ENCODE peak calls at places on chromosomes 13 and 19, in four cellular contexts. R, X, Q and O are unnamed samples.

GRCh38 chr13:80705371-80706163 is 364.6 kb upstream of the SPRY2 start:
- DNase-seq in Q (no peak), X (no peak), R (no peak), O (no peak)

GRCh38 chr19:12774588-12775555 is at the start of gene HOOK2:
- DNase-seq in Q (no peak), X (peak; percentile 99), R (no peak), O (no peak)

GRCh38 chr19:41998246-41999020 is 4.4 kb upstream of the ATP1A3 start:
- DNase-seq in R (peak; percentile 27), Q (no peak), X (no peak), O (no peak)

GRCh38 chr13:106318941-106319411 is 216.5 kb downstream of the EFNB2 start:
- DNase-seq in R (peak; percentile 98), Q (peak; percentile 83), X (peak; percentile 85), O (peak; percentile 66)

GRCh38 chr19:58117841-58118575 is 20.0 kb upstream of the ZSCAN18 start:
- DNase-seq in Q (no peak), R (no peak), X (no peak), O (no peak)

GRCh38 chr13:111620586-111620985 is 300.1 kb downstream of the TEX29 start:
- DNase-seq in R (no peak), Q (no peak), X (no peak), O (no peak)

GRCh38 chr13:51923983-51924539 is 62.3 kb downstream of the CCDC70 start:
- DNase-seq in X (no peak), R (no peak), Q (no peak), O (no peak)

GRCh38 chr13:113770441-113770840 is 11.4 kb downstream of the TMEM255B start:
- DNase-seq in Q (no peak), X (no peak), R (no peak), O (no peak)

GRCh38 chr13:106490887-106491321 is 44.6 kb downstream of the EFNB2 start:
- DNase-seq in X (no peak), R (no peak), Q (no peak), O (no peak)

GRCh38 chr13:91375119-91375729 is 23.2 kb upstream of the GPC5 start:
- DNase-seq in X (no peak), Q (no peak), R (no peak), O (no peak)

GRCh38 chr13:19601749-19602725 is 31.4 kb upstream of the MPHOSPH8 start:
- DNase-seq in R (peak; percentile 54), X (no peak), Q (no peak), O (no peak)

GRCh38 chr13:66981912-66982311 is 248.2 kb downstream of the PCDH9 start:
- DNase-seq in X (no peak), Q (no peak), R (no peak), O (no peak)

GRCh38 chr13:49351871-49352270 is 92.0 kb downstream of the CAB39L start:
- DNase-seq in R (peak; percentile 93), X (no peak), Q (peak; percentile 29), O (no peak)

GRCh38 chr13:69579351-69579750 is 528.3 kb upstream of the ATXN8OS start:
- DNase-seq in Q (peak; percentile 8), X (no peak), R (no peak), O (no peak)
- TF ChIP-seq CTCF in Q (peak; percentile 28), X (peak; percentile 47), R (no peak), O (no peak)

GRCh38 chr13:98482476-98483444 is 94.1 kb downstream of the STK24 start:
- DNase-seq in X (no peak), R (peak; percentile 73), Q (peak; percentile 42), O (no peak)
- TF ChIP-seq CTCF in X (peak; percentile 22), R (peak; percentile 31), Q (peak; percentile 27), O (no peak)

GRCh38 chr19:33000510-33000909 is 28.5 kb downstream of the FAAP24 start:
- DNase-seq in R (no peak), X (no peak), Q (no peak), O (no peak)
- TF ChIP-seq CTCF in R (no peak), X (no peak), Q (no peak), O (no peak)

DNA sequence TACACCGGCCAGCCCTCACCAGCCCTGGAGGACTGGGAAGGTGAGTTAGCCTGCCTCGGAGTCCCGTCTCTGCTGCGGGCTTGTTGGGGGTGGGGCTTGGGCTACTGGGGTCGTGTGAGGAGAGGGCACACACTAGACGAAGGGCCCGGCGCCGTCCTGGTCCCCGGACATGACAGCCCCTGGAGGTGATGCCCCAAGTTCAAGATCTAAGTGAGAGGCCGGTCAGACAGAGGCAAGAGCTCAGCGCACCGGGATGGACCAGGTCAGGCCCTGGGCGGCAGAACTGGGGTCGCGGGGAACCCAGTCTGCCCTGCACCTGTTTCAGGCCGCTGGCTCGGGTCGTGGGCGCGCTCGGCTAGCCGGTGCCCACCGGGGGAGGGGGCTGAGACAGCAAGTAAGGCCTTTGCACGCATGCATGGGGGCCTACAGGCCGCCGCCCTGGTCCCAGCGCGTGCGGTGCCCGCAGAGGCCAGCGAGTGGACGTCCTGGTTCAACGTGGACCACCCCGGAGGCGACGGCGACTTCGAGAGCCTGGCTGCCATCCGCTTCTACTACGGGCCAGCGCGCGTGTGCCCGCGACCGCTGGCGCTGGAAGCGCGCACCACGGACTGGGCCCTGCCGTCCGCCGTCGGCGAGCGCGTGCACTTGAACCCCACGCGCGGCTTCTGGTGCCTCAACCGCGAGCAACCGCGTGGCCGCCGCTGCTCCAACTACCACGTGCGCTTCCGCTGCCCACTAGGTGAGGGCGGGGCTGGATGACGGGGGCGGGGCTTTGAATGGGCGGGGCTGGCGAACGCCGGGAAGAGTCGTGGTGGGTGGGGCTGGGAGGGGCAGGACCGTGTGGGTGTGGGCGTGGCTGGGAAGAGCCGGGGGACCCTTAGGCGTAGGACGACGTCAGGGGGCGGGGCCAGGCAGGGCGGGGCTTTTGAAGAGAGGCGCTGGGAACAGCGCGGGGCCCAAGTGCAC is 2.0 kb downstream of the CILP2 start:
- DNase-seq in R (peak; percentile 61), Q (no peak), X (peak; percentile 84), O (no peak)
- TF ChIP-seq CTCF in R (no peak), Q (no peak), X (no peak), O (no peak)

GRCh38 chr13:40447857-40448256 is 218.6 kb downstream of the FOXO1 start:
- DNase-seq in Q (no peak), R (no peak), X (no peak), O (no peak)
- TF ChIP-seq CTCF in Q (no peak), R (no peak), X (no peak), O (no peak)

GRCh38 chr19:45079063-45079910 is at the start of gene GEMIN7:
- DNase-seq in X (no peak), Q (no peak), R (peak; percentile 71), O (no peak)

GRCh38 chr19:45076851-45077730 is 813 bp upstream of the ZNF296 start:
- DNase-seq in X (no peak), Q (no peak), R (no peak), O (no peak)

GRCh38 chr19:45076029-45076850 is at the start of gene ZNF296:
- DNase-seq in X (no peak), Q (no peak), R (peak; percentile 25), O (peak; percentile 30)

GRCh38 chr19:45079911-45080469 is 930 bp downstream of the GEMIN7 start:
- DNase-seq in R (no peak), X (no peak), Q (no peak), O (no peak)

DNA sequence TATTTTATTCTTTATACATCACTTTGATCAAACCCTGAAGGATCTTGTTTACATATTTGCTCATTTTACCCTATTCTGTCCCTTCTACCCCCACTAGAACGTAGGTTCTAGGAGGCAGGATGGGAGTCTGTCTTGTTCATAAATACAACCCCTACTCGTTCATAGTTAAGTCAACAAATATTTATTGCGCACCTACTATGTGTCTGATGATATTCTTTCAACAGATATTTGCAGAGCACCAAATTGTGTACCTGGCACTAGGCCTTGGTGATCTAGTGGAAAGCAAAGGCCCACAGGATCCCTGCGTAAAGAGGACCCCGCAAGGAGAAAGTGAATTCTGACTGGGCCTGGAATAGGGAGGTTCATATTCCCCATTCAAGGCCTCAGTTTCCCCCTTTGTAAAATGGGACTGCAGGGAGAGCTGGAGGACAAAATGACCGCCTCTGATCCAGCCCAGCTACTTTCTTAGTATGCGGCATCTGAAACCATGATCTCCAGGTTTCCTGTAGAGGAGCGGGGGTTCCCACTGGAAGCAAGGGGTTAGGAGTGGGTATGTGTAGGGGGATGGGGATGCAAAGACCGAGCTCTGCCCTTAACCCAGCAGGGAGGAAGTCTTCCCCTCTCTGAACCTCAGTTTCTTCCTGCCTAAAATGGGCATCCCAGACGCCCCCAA is 534 bp upstream of the GEMIN7 start:
- DNase-seq in X (no peak), R (no peak), Q (no peak), O (no peak)
- TF ChIP-seq CTCF in X (no peak), R (no peak), Q (no peak), O (no peak)

DNA sequence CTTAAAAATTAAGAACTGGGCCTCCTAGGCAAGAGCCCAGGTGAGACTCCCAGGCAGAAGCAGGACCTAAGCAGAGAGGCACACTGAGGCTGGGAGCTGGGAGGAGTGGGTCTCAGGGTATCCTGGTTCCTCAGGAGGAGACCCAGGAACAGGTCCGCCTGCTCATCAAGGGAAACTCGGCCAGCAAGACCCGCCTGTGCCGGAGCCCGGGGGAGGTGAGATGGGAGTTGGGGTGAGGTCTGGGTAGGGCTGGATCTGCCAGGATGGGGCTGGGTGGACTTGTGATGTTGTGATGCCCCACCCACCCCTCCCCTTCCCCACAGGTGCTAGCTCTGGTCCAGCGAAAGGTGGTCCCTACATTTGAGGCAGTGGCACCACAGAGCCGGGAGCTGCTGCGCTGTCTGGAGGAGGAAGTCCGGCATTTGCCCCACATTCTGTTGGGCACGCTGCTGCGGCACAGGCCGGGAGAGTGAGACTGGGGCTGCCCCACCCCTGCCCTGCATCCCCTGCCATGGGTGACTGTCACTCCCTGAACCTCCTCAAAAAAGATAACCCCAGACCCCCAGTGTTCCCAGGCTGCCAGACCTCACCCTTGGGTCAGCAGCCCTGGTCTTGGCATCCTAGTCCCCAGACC is 6.9 kb downstream of the HAUS5 start:
- DNase-seq in X (no peak), Q (no peak), R (no peak), O (no peak)
- TF ChIP-seq CTCF in X (no peak), Q (no peak), R (no peak), O (no peak)